ENCODE peak calls at places on chromosomes 1 and 21, in six cellular contexts. V is activated naive CD4-positive, alpha-beta T cell treated with Interleukin-2 at 50 U/mL for 16 hours; H is activated CD8-positive, alpha-beta memory T cell treated with anti-CD3 and anti-CD28 coated beads for 4 hours; T is amygdala; F is T follicular helper cell; J is RKO. R is an unnamed sample.

GRCh38 chr1:151816964-151817730 is 11.9 kb upstream of the LINGO4 start:
- DNase-seq in V (no peak), H (no peak), T (no peak), F (no peak), J (no peak), R (no peak)

GRCh38 chr1:169892819-169893644 is 664 bp downstream of the SCYL3 start:
- DNase-seq in V (no peak), H (no peak), T (peak), F (no peak), J (peak), R (peak)

GRCh38 chr1:112390775-112391602 is 5.0 kb upstream of the CTTNBP2NL start:
- DNase-seq in V (peak), H (peak), T (peak), F (peak), J (peak), R (peak)

GRCh38 chr1:206075786-206076725 is 23.1 kb downstream of the RHEX start:
- DNase-seq in V (no peak), H (no peak), T (no peak), F (no peak), J (no peak), R (no peak)

GRCh38 chr1:226349801-226350503 is 41.0 kb upstream of the LIN9 start:
- DNase-seq in V (no peak), H (no peak), T (no peak), F (no peak), J (no peak), R (no peak)

GRCh38 chr1:200242379-200243041 is 167.3 kb downstream of the ZNF281 start:
- DNase-seq in V (no peak), H (no peak), T (no peak), F (no peak), J (no peak), R (no peak)

GRCh38 chr1:81808760-81809159 is 8.0 kb downstream of the ADGRL2 start:
- DNase-seq in V (no peak), H (no peak), T (no peak), F (no peak), J (no peak), R (no peak)

GRCh38 chr1:16905856-16906702 is 10.3 kb downstream of the RNU1-2 start:
- DNase-seq in V (peak), H (no peak), T (no peak), F (no peak), J (peak), R (no peak)

GRCh38 chr1:153288634-153289275 is 24.0 kb downstream of the PGLYRP3 start:
- DNase-seq in V (no peak), H (no peak), T (no peak), F (no peak), J (no peak), R (no peak)

GRCh38 chr21:17848228-17848627 is 29.1 kb upstream of the C21orf91 start:
- DNase-seq in V (no peak), H (no peak), T (no peak), F (no peak), J (peak), R (no peak)

GRCh38 chr1:47229884-47230691 is 1.9 kb downstream of the TAL1 start:
- DNase-seq in V (no peak), H (no peak), T (no peak), F (no peak), J (no peak), R (no peak)

GRCh38 chr1:64856564-64856963 is 109.8 kb downstream of the JAK1 start:
- DNase-seq in V (no peak), H (no peak), T (no peak), F (no peak), J (no peak), R (no peak)

GRCh38 chr1:161702250-161702649 is 4.8 kb upstream of the FCRLA start:
- DNase-seq in V (no peak), H (no peak), T (no peak), F (no peak), J (no peak), R (no peak)

GRCh38 chr21:36729301-36729970 is 30.5 kb downstream of the SIM2 start:
- DNase-seq in V (no peak), H (no peak), T (no peak), F (no peak), J (no peak), R (no peak)

GRCh38 chr1:76390451-76390850 is 315.9 kb downstream of the ST6GALNAC3 start:
- DNase-seq in V (no peak), H (no peak), T (no peak), F (no peak), J (no peak), R (peak)

GRCh38 chr1:40653851-40654537 is 11.5 kb downstream of the RIMS3 start:
- DNase-seq in V (no peak), H (no peak), T (no peak), F (no peak), J (no peak), R (no peak)

GRCh38 chr1:37434292-37434907 is 40.0 kb upstream of the ZC3H12A start:
- DNase-seq in V (peak), H (peak), T (peak), F (peak), J (peak), R (peak)

GRCh38 chr1:29875557-29876028 is 639.3 kb downstream of the PTPRU start:
- DNase-seq in V (no peak), H (no peak), T (no peak), F (no peak), J (no peak), R (no peak)

R was measured in left cardiac atrium.